ENCODE peak calls at places on chromosomes 11 and 22, in seven cellular contexts. One of them, this sample, is unnamed.

GRCh38 chr11:92820860-92821259 is 148.6 kb upstream of the MTNR1B start:
- DNase-seq in fibroblast of lung: no peak
- DNase-seq in brain microvascular endothelial cell: no peak
- DNase-seq in dorsolateral prefrontal cortex: no peak
- DNase-seq in mesothelial cell of epicardium: no peak
- DNase-seq in CD4-positive, alpha-beta T cell: no peak
- DNase-seq in GM10248: no peak
- DNase-seq in this sample: no peak

GRCh38 chr22:39237276-39238123 is 7.3 kb downstream of the PDGFB start:
- DNase-seq in dorsolateral prefrontal cortex: no peak
- DNase-seq in fibroblast of lung: no peak
- DNase-seq in CD4-positive, alpha-beta T cell: no peak
- DNase-seq in mesothelial cell of epicardium: no peak
- DNase-seq in GM10248: no peak
- DNase-seq in brain microvascular endothelial cell: no peak
- DNase-seq in this sample: no peak

GRCh38 chr11:57251037-57251436 is 14.0 kb upstream of the APLNR start:
- DNase-seq in brain microvascular endothelial cell: no peak
- DNase-seq in GM10248: no peak
- DNase-seq in fibroblast of lung: no peak
- DNase-seq in CD4-positive, alpha-beta T cell: no peak
- DNase-seq in mesothelial cell of epicardium: no peak
- DNase-seq in dorsolateral prefrontal cortex: no peak
- DNase-seq in this sample: no peak

GRCh38 chr22:44369916-44370804 is 57.4 kb upstream of the SHISAL1 start:
- DNase-seq in GM10248: no peak
- DNase-seq in fibroblast of lung: no peak
- DNase-seq in brain microvascular endothelial cell: no peak
- DNase-seq in mesothelial cell of epicardium: no peak
- DNase-seq in dorsolateral prefrontal cortex: no peak
- DNase-seq in CD4-positive, alpha-beta T cell: no peak
- DNase-seq in this sample: no peak

GRCh38 chr22:36953239-36954080 is 40.0 kb downstream of the CSF2RB start:
- DNase-seq in brain microvascular endothelial cell: no peak
- DNase-seq in fibroblast of lung: no peak
- DNase-seq in GM10248: no peak
- DNase-seq in dorsolateral prefrontal cortex: no peak
- DNase-seq in CD4-positive, alpha-beta T cell: no peak
- DNase-seq in mesothelial cell of epicardium: no peak
- DNase-seq in this sample: no peak

GRCh38 chr11:126561327-126561893 is 205.9 kb downstream of the ST3GAL4 start:
- DNase-seq in fibroblast of lung: peak
- DNase-seq in GM10248: peak
- DNase-seq in dorsolateral prefrontal cortex: no peak
- DNase-seq in CD4-positive, alpha-beta T cell: peak
- DNase-seq in mesothelial cell of epicardium: peak
- DNase-seq in brain microvascular endothelial cell: peak
- DNase-seq in this sample: no peak

GRCh38 chr22:24120029-24120428 is 61.3 kb upstream of the SUSD2 start:
- DNase-seq in brain microvascular endothelial cell: no peak
- DNase-seq in dorsolateral prefrontal cortex: no peak
- DNase-seq in mesothelial cell of epicardium: no peak
- DNase-seq in GM10248: no peak
- DNase-seq in CD4-positive, alpha-beta T cell: no peak
- DNase-seq in fibroblast of lung: no peak
- DNase-seq in this sample: no peak

GRCh38 chr22:17836977-17837742 is 62.9 kb upstream of the BID start:
- DNase-seq in fibroblast of lung: no peak
- DNase-seq in GM10248: no peak
- DNase-seq in CD4-positive, alpha-beta T cell: no peak
- DNase-seq in mesothelial cell of epicardium: no peak
- DNase-seq in dorsolateral prefrontal cortex: no peak
- DNase-seq in brain microvascular endothelial cell: no peak
- DNase-seq in this sample: no peak

GRCh38 chr11:8834379-8834778 is 76.6 kb upstream of the AKIP1 start:
- DNase-seq in dorsolateral prefrontal cortex: no peak
- DNase-seq in mesothelial cell of epicardium: no peak
- DNase-seq in brain microvascular endothelial cell: no peak
- DNase-seq in CD4-positive, alpha-beta T cell: no peak
- DNase-seq in GM10248: no peak
- DNase-seq in fibroblast of lung: peak
- DNase-seq in this sample: no peak

GRCh38 chr11:114738954-114739353 is 60.6 kb downstream of the NXPE2 start:
- DNase-seq in fibroblast of lung: peak
- DNase-seq in mesothelial cell of epicardium: no peak
- DNase-seq in dorsolateral prefrontal cortex: no peak
- DNase-seq in GM10248: peak
- DNase-seq in brain microvascular endothelial cell: peak
- DNase-seq in CD4-positive, alpha-beta T cell: no peak
- DNase-seq in this sample: no peak

GRCh38 chr11:9625158-9625557 is 38.7 kb upstream of the SWAP70 start:
- DNase-seq in dorsolateral prefrontal cortex: no peak
- DNase-seq in CD4-positive, alpha-beta T cell: no peak
- DNase-seq in fibroblast of lung: peak
- DNase-seq in GM10248: no peak
- DNase-seq in mesothelial cell of epicardium: no peak
- DNase-seq in brain microvascular endothelial cell: no peak
- DNase-seq in this sample: no peak

GRCh38 chr22:26756675-26757293 is 99.4 kb downstream of the MIAT start:
- DNase-seq in GM10248: peak
- DNase-seq in CD4-positive, alpha-beta T cell: no peak
- DNase-seq in fibroblast of lung: peak
- DNase-seq in brain microvascular endothelial cell: peak
- DNase-seq in mesothelial cell of epicardium: peak
- DNase-seq in dorsolateral prefrontal cortex: peak
- DNase-seq in this sample: peak
- TF ChIP-seq CTCF in GM10248: peak
- TF ChIP-seq CTCF in CD4-positive, alpha-beta T cell: peak
- TF ChIP-seq CTCF in fibroblast of lung: peak
- TF ChIP-seq CTCF in brain microvascular endothelial cell: peak
- TF ChIP-seq CTCF in mesothelial cell of epicardium: peak
- TF ChIP-seq CTCF in dorsolateral prefrontal cortex: peak
- TF ChIP-seq CTCF in this sample: peak

GRCh38 chr11:102577182-102577581 is 46.6 kb upstream of the MMP7 start:
- DNase-seq in fibroblast of lung: peak
- DNase-seq in brain microvascular endothelial cell: no peak
- DNase-seq in CD4-positive, alpha-beta T cell: no peak
- DNase-seq in mesothelial cell of epicardium: no peak
- DNase-seq in dorsolateral prefrontal cortex: no peak
- DNase-seq in GM10248: no peak
- DNase-seq in this sample: no peak
- TF ChIP-seq CTCF in fibroblast of lung: no peak
- TF ChIP-seq CTCF in brain microvascular endothelial cell: no peak
- TF ChIP-seq CTCF in CD4-positive, alpha-beta T cell: no peak
- TF ChIP-seq CTCF in mesothelial cell of epicardium: no peak
- TF ChIP-seq CTCF in dorsolateral prefrontal cortex: no peak
- TF ChIP-seq CTCF in GM10248: no peak
- TF ChIP-seq CTCF in this sample: no peak

DNA sequence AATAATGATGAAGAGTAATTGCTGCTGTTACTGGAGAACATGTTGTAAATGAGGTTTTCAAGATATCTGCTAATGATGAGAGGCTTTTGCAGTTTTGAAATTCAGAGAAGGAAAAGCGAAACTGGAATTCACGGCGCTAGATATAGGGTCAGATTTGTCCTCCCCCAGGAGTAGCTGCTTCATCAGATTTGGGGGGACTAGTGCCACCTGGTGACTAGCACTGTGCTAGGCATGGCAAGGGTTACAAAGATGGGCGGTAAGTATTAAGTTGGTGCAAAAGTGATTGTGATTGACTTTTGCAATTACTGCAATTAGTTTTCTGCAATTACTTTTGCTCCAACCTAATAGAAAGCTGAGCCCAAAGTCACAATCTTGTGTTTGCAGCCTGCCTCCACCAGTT is 879.9 kb upstream of the TENM4 start:
- DNase-seq in dorsolateral prefrontal cortex: no peak
- DNase-seq in brain microvascular endothelial cell: no peak
- DNase-seq in GM10248: no peak
- DNase-seq in fibroblast of lung: no peak
- DNase-seq in CD4-positive, alpha-beta T cell: no peak
- DNase-seq in mesothelial cell of epicardium: no peak
- DNase-seq in this sample: no peak
- TF ChIP-seq CTCF in dorsolateral prefrontal cortex: peak
- TF ChIP-seq CTCF in brain microvascular endothelial cell: peak
- TF ChIP-seq CTCF in GM10248: no peak
- TF ChIP-seq CTCF in fibroblast of lung: peak
- TF ChIP-seq CTCF in CD4-positive, alpha-beta T cell: no peak
- TF ChIP-seq CTCF in mesothelial cell of epicardium: no peak
- TF ChIP-seq CTCF in this sample: peak

DNA sequence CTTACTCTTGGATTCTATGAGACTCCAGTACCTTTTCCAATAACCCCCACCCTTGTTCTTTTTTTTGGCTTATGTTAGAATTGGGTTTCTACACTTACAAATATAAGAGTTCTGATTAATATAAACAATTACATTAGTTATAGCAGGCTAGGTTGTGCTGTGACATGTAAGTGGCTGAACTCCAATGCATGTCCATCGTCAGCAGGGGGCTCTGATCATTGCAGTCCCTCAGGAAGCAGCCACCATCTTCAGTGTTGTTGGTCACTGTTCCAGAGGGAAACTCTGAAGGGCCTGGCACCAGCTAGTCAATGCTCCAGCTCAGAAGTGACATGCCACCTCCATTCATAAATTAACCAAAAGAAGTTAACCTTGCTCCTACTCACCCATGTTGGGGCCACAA is 5.6 kb downstream of the LIPT2 start:
- DNase-seq in brain microvascular endothelial cell: no peak
- DNase-seq in mesothelial cell of epicardium: no peak
- DNase-seq in CD4-positive, alpha-beta T cell: no peak
- DNase-seq in dorsolateral prefrontal cortex: no peak
- DNase-seq in fibroblast of lung: no peak
- DNase-seq in GM10248: no peak
- DNase-seq in this sample: no peak
- TF ChIP-seq CTCF in brain microvascular endothelial cell: peak
- TF ChIP-seq CTCF in mesothelial cell of epicardium: no peak
- TF ChIP-seq CTCF in CD4-positive, alpha-beta T cell: no peak
- TF ChIP-seq CTCF in dorsolateral prefrontal cortex: no peak
- TF ChIP-seq CTCF in fibroblast of lung: peak
- TF ChIP-seq CTCF in GM10248: no peak
- TF ChIP-seq CTCF in this sample: peak

GRCh38 chr11:123188508-123189165 is 6.4 kb downstream of the CLMP start:
- DNase-seq in fibroblast of lung: peak
- DNase-seq in brain microvascular endothelial cell: peak
- DNase-seq in CD4-positive, alpha-beta T cell: no peak
- DNase-seq in mesothelial cell of epicardium: no peak
- DNase-seq in GM10248: no peak
- DNase-seq in dorsolateral prefrontal cortex: no peak
- DNase-seq in this sample: no peak
- TF ChIP-seq CTCF in fibroblast of lung: peak
- TF ChIP-seq CTCF in brain microvascular endothelial cell: peak
- TF ChIP-seq CTCF in CD4-positive, alpha-beta T cell: no peak
- TF ChIP-seq CTCF in mesothelial cell of epicardium: no peak
- TF ChIP-seq CTCF in GM10248: no peak
- TF ChIP-seq CTCF in dorsolateral prefrontal cortex: no peak
- TF ChIP-seq CTCF in this sample: peak

DNA sequence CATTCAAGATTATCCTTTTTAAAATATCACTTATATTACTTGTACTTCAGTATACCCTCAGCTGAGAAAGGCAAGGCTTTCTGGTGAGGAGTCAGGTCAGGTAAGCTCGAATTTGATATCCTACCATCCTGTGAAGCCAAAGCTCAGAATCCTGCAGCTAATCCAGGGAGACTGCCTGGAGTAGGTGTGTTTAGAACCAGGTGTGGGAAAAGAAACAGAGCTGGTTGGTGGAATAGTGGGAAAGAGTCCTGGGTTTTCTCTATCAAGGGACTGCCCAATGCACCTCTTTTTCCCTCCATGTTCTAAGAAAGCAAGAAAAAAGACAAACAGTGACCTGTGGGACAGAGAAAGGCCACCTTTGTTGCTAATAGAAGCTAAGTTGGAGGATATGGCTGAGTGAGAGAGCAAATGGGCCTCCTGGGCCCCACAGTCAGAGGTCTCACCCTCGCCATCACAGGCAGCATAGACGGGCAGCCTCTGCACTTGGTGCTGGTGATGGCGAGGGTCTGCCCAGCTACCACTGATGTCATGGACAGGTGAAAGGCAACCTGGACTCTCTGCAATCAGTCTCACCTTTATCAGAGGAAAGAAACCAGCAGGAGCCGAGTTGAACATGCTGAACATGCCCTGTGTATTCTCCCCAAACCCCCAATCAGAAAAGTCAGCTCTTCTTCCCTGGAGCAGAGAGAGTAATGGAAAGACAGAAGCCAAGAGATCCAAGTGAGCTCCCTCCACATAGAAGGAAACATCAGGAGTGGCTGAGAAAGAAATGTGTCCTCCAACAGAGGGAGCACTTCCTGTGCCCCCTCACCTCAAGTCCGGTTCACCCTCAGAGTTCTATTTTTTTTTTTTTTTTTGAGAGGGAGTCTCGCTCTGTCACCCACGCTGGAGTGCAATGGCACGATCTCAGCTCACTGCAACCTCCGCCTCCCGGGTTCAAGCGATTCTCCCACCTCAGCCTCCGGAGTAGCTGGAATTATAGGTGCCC is 491.3 kb downstream of the BUD13 start:
- DNase-seq in GM10248: no peak
- DNase-seq in brain microvascular endothelial cell: no peak
- DNase-seq in mesothelial cell of epicardium: no peak
- DNase-seq in dorsolateral prefrontal cortex: no peak
- DNase-seq in CD4-positive, alpha-beta T cell: no peak
- DNase-seq in fibroblast of lung: no peak
- DNase-seq in this sample: no peak
- TF ChIP-seq CTCF in GM10248: no peak
- TF ChIP-seq CTCF in brain microvascular endothelial cell: no peak
- TF ChIP-seq CTCF in mesothelial cell of epicardium: no peak
- TF ChIP-seq CTCF in dorsolateral prefrontal cortex: no peak
- TF ChIP-seq CTCF in CD4-positive, alpha-beta T cell: no peak
- TF ChIP-seq CTCF in fibroblast of lung: no peak
- TF ChIP-seq CTCF in this sample: no peak

This sample was measured in type B pancreatic cell.